ENCODE peak calls at places on chromosomes 3 and 15, in eight cellular contexts. One of them, this sample, is unnamed.

GRCh38 chr3:39447637-39448483 is 19.6 kb upstream of the MOBP start:
- DNase-seq in GM23338: peak; percentile 96
- DNase-seq in Kasumi-1: peak; percentile 68
- DNase-seq in NCI-H345: peak; percentile 72
- DNase-seq in neuronal stem cell: peak; percentile 87
- DNase-seq in stimulated activated CD4-positive, alpha-beta T cell treated with anti-CD3 and anti-CD28 coated beads, Interleukin-1b, Interleukin-23, amount 100 ng/mL, for 24 hours: peak; percentile 26
- DNase-seq in caudate nucleus: peak; percentile 63
- DNase-seq in left ventricle myocardium inferior: no peak
- DNase-seq in this sample: peak; percentile 65

GRCh38 chr15:63981596-63982320 is 64.5 kb downstream of the DAPK2 start:
- DNase-seq in GM23338: no peak
- DNase-seq in Kasumi-1: no peak
- DNase-seq in NCI-H345: no peak
- DNase-seq in neuronal stem cell: no peak
- DNase-seq in stimulated activated CD4-positive, alpha-beta T cell treated with anti-CD3 and anti-CD28 coated beads, Interleukin-1b, Interleukin-23, amount 100 ng/mL, for 24 hours: no peak
- DNase-seq in caudate nucleus: no peak
- DNase-seq in left ventricle myocardium inferior: no peak
- DNase-seq in this sample: no peak

GRCh38 chr3:69866988-69867720 is 127.9 kb downstream of the MITF start:
- DNase-seq in GM23338: no peak
- DNase-seq in Kasumi-1: no peak
- DNase-seq in NCI-H345: no peak
- DNase-seq in neuronal stem cell: no peak
- DNase-seq in stimulated activated CD4-positive, alpha-beta T cell treated with anti-CD3 and anti-CD28 coated beads, Interleukin-1b, Interleukin-23, amount 100 ng/mL, for 24 hours: no peak
- DNase-seq in caudate nucleus: no peak
- DNase-seq in left ventricle myocardium inferior: no peak
- DNase-seq in this sample: peak; percentile 74

GRCh38 chr15:92394327-92395175 is 870 bp downstream of the ST8SIA2 start:
- DNase-seq in GM23338: peak; percentile 64
- DNase-seq in Kasumi-1: no peak
- DNase-seq in NCI-H345: no peak
- DNase-seq in neuronal stem cell: peak; percentile 67
- DNase-seq in stimulated activated CD4-positive, alpha-beta T cell treated with anti-CD3 and anti-CD28 coated beads, Interleukin-1b, Interleukin-23, amount 100 ng/mL, for 24 hours: no peak
- DNase-seq in caudate nucleus: no peak
- DNase-seq in left ventricle myocardium inferior: no peak
- DNase-seq in this sample: no peak

GRCh38 chr3:127452321-127452821 is 138.2 kb downstream of the TPRA1 start:
- DNase-seq in GM23338: peak; percentile 39
- DNase-seq in Kasumi-1: no peak
- DNase-seq in NCI-H345: no peak
- DNase-seq in neuronal stem cell: no peak
- DNase-seq in stimulated activated CD4-positive, alpha-beta T cell treated with anti-CD3 and anti-CD28 coated beads, Interleukin-1b, Interleukin-23, amount 100 ng/mL, for 24 hours: no peak
- DNase-seq in caudate nucleus: no peak
- DNase-seq in left ventricle myocardium inferior: no peak
- DNase-seq in this sample: no peak

GRCh38 chr3:59535791-59536221 is 486.0 kb upstream of the CFAP20DC start:
- DNase-seq in GM23338: no peak
- DNase-seq in Kasumi-1: no peak
- DNase-seq in NCI-H345: no peak
- DNase-seq in neuronal stem cell: no peak
- DNase-seq in stimulated activated CD4-positive, alpha-beta T cell treated with anti-CD3 and anti-CD28 coated beads, Interleukin-1b, Interleukin-23, amount 100 ng/mL, for 24 hours: no peak
- DNase-seq in caudate nucleus: no peak
- DNase-seq in left ventricle myocardium inferior: no peak
- DNase-seq in this sample: peak; percentile 23

GRCh38 chr3:185081516-185081915 is 71.3 kb downstream of the C3orf70 start:
- DNase-seq in GM23338: no peak
- DNase-seq in Kasumi-1: no peak
- DNase-seq in NCI-H345: no peak
- DNase-seq in neuronal stem cell: no peak
- DNase-seq in stimulated activated CD4-positive, alpha-beta T cell treated with anti-CD3 and anti-CD28 coated beads, Interleukin-1b, Interleukin-23, amount 100 ng/mL, for 24 hours: no peak
- DNase-seq in caudate nucleus: no peak
- DNase-seq in left ventricle myocardium inferior: no peak
- DNase-seq in this sample: no peak

GRCh38 chr3:111733154-111733553 is 125.9 kb upstream of the PHLDB2 start:
- DNase-seq in GM23338: no peak
- DNase-seq in Kasumi-1: no peak
- DNase-seq in NCI-H345: no peak
- DNase-seq in neuronal stem cell: no peak
- DNase-seq in stimulated activated CD4-positive, alpha-beta T cell treated with anti-CD3 and anti-CD28 coated beads, Interleukin-1b, Interleukin-23, amount 100 ng/mL, for 24 hours: no peak
- DNase-seq in caudate nucleus: no peak
- DNase-seq in left ventricle myocardium inferior: no peak
- DNase-seq in this sample: no peak

GRCh38 chr15:35040339-35041255 is 44.5 kb downstream of the NANOGP8 start:
- DNase-seq in GM23338: no peak
- DNase-seq in Kasumi-1: no peak
- DNase-seq in NCI-H345: no peak
- DNase-seq in neuronal stem cell: no peak
- DNase-seq in stimulated activated CD4-positive, alpha-beta T cell treated with anti-CD3 and anti-CD28 coated beads, Interleukin-1b, Interleukin-23, amount 100 ng/mL, for 24 hours: no peak
- DNase-seq in caudate nucleus: no peak
- DNase-seq in left ventricle myocardium inferior: no peak
- DNase-seq in this sample: no peak

GRCh38 chr3:32733631-32734229 is 48.7 kb downstream of the CNOT10 start:
- DNase-seq in GM23338: peak; percentile 35
- DNase-seq in Kasumi-1: peak; percentile 65
- DNase-seq in NCI-H345: no peak
- DNase-seq in neuronal stem cell: peak; percentile 21
- DNase-seq in stimulated activated CD4-positive, alpha-beta T cell treated with anti-CD3 and anti-CD28 coated beads, Interleukin-1b, Interleukin-23, amount 100 ng/mL, for 24 hours: no peak
- DNase-seq in caudate nucleus: no peak
- DNase-seq in left ventricle myocardium inferior: no peak
- DNase-seq in this sample: peak; percentile 45

GRCh38 chr3:111315911-111316310 is 226.1 kb upstream of the CD96 start:
- DNase-seq in GM23338: no peak
- DNase-seq in Kasumi-1: no peak
- DNase-seq in NCI-H345: no peak
- DNase-seq in neuronal stem cell: no peak
- DNase-seq in stimulated activated CD4-positive, alpha-beta T cell treated with anti-CD3 and anti-CD28 coated beads, Interleukin-1b, Interleukin-23, amount 100 ng/mL, for 24 hours: no peak
- DNase-seq in caudate nucleus: no peak
- DNase-seq in left ventricle myocardium inferior: no peak
- DNase-seq in this sample: peak; percentile 69

GRCh38 chr15:71461748-71462147 is 346.5 kb downstream of the THSD4 start:
- DNase-seq in GM23338: no peak
- DNase-seq in Kasumi-1: no peak
- DNase-seq in NCI-H345: no peak
- DNase-seq in neuronal stem cell: no peak
- DNase-seq in stimulated activated CD4-positive, alpha-beta T cell treated with anti-CD3 and anti-CD28 coated beads, Interleukin-1b, Interleukin-23, amount 100 ng/mL, for 24 hours: no peak
- DNase-seq in caudate nucleus: no peak
- DNase-seq in left ventricle myocardium inferior: no peak
- DNase-seq in this sample: no peak

GRCh38 chr3:98564282-98565005 is 29.0 kb downstream of the CPOX start:
- DNase-seq in GM23338: no peak
- DNase-seq in Kasumi-1: no peak
- DNase-seq in NCI-H345: no peak
- DNase-seq in neuronal stem cell: no peak
- DNase-seq in stimulated activated CD4-positive, alpha-beta T cell treated with anti-CD3 and anti-CD28 coated beads, Interleukin-1b, Interleukin-23, amount 100 ng/mL, for 24 hours: no peak
- DNase-seq in caudate nucleus: no peak
- DNase-seq in left ventricle myocardium inferior: no peak
- DNase-seq in this sample: no peak

GRCh38 chr3:42545284-42545900 is 36.4 kb downstream of the SEC22C start:
- DNase-seq in GM23338: no peak
- DNase-seq in Kasumi-1: no peak
- DNase-seq in NCI-H345: no peak
- DNase-seq in neuronal stem cell: no peak
- DNase-seq in stimulated activated CD4-positive, alpha-beta T cell treated with anti-CD3 and anti-CD28 coated beads, Interleukin-1b, Interleukin-23, amount 100 ng/mL, for 24 hours: no peak
- DNase-seq in caudate nucleus: no peak
- DNase-seq in left ventricle myocardium inferior: no peak
- DNase-seq in this sample: no peak

GRCh38 chr15:80473574-80474223 is 69.5 kb downstream of the ARNT2 start:
- DNase-seq in GM23338: peak; percentile 45
- DNase-seq in Kasumi-1: no peak
- DNase-seq in NCI-H345: no peak
- DNase-seq in neuronal stem cell: no peak
- DNase-seq in stimulated activated CD4-positive, alpha-beta T cell treated with anti-CD3 and anti-CD28 coated beads, Interleukin-1b, Interleukin-23, amount 100 ng/mL, for 24 hours: no peak
- DNase-seq in caudate nucleus: no peak
- DNase-seq in left ventricle myocardium inferior: no peak
- DNase-seq in this sample: no peak

GRCh38 chr3:126528800-126529541 is 5.0 kb downstream of the CHST13 start:
- DNase-seq in GM23338: no peak
- DNase-seq in Kasumi-1: peak; percentile 6
- DNase-seq in NCI-H345: no peak
- DNase-seq in neuronal stem cell: no peak
- DNase-seq in stimulated activated CD4-positive, alpha-beta T cell treated with anti-CD3 and anti-CD28 coated beads, Interleukin-1b, Interleukin-23, amount 100 ng/mL, for 24 hours: no peak
- DNase-seq in caudate nucleus: no peak
- DNase-seq in left ventricle myocardium inferior: peak; percentile 37
- DNase-seq in this sample: no peak

GRCh38 chr15:46304320-46304719 is 669.5 kb downstream of the SQOR start:
- DNase-seq in GM23338: peak; percentile 87
- DNase-seq in Kasumi-1: no peak
- DNase-seq in NCI-H345: no peak
- DNase-seq in neuronal stem cell: no peak
- DNase-seq in stimulated activated CD4-positive, alpha-beta T cell treated with anti-CD3 and anti-CD28 coated beads, Interleukin-1b, Interleukin-23, amount 100 ng/mL, for 24 hours: no peak
- DNase-seq in caudate nucleus: no peak
- DNase-seq in left ventricle myocardium inferior: no peak
- DNase-seq in this sample: no peak

GRCh38 chr3:24545917-24546316 is 51.3 kb upstream of the THRB start:
- DNase-seq in GM23338: no peak
- DNase-seq in Kasumi-1: no peak
- DNase-seq in NCI-H345: no peak
- DNase-seq in neuronal stem cell: no peak
- DNase-seq in stimulated activated CD4-positive, alpha-beta T cell treated with anti-CD3 and anti-CD28 coated beads, Interleukin-1b, Interleukin-23, amount 100 ng/mL, for 24 hours: no peak
- DNase-seq in caudate nucleus: no peak
- DNase-seq in left ventricle myocardium inferior: no peak
- DNase-seq in this sample: peak; percentile 62

GRCh38 chr15:56320316-56320715 is 44.9 kb upstream of the TEX9 start:
- DNase-seq in GM23338: no peak
- DNase-seq in Kasumi-1: no peak
- DNase-seq in NCI-H345: no peak
- DNase-seq in neuronal stem cell: no peak
- DNase-seq in stimulated activated CD4-positive, alpha-beta T cell treated with anti-CD3 and anti-CD28 coated beads, Interleukin-1b, Interleukin-23, amount 100 ng/mL, for 24 hours: no peak
- DNase-seq in caudate nucleus: no peak
- DNase-seq in left ventricle myocardium inferior: no peak
- DNase-seq in this sample: no peak

GRCh38 chr3:81925385-81925784 is 163.9 kb upstream of the GBE1 start:
- DNase-seq in GM23338: no peak
- DNase-seq in Kasumi-1: no peak
- DNase-seq in NCI-H345: no peak
- DNase-seq in neuronal stem cell: no peak
- DNase-seq in stimulated activated CD4-positive, alpha-beta T cell treated with anti-CD3 and anti-CD28 coated beads, Interleukin-1b, Interleukin-23, amount 100 ng/mL, for 24 hours: no peak
- DNase-seq in caudate nucleus: no peak
- DNase-seq in left ventricle myocardium inferior: no peak
- DNase-seq in this sample: no peak

GRCh38 chr3:81198766-81199165 is 562.7 kb downstream of the GBE1 start:
- DNase-seq in GM23338: no peak
- DNase-seq in Kasumi-1: no peak
- DNase-seq in NCI-H345: no peak
- DNase-seq in neuronal stem cell: no peak
- DNase-seq in stimulated activated CD4-positive, alpha-beta T cell treated with anti-CD3 and anti-CD28 coated beads, Interleukin-1b, Interleukin-23, amount 100 ng/mL, for 24 hours: no peak
- DNase-seq in caudate nucleus: no peak
- DNase-seq in left ventricle myocardium inferior: no peak
- DNase-seq in this sample: no peak

GRCh38 chr15:25797035-25797434 is 66.1 kb downstream of the ATP10A start:
- DNase-seq in GM23338: no peak
- DNase-seq in Kasumi-1: no peak
- DNase-seq in NCI-H345: no peak
- DNase-seq in neuronal stem cell: no peak
- DNase-seq in stimulated activated CD4-positive, alpha-beta T cell treated with anti-CD3 and anti-CD28 coated beads, Interleukin-1b, Interleukin-23, amount 100 ng/mL, for 24 hours: no peak
- DNase-seq in caudate nucleus: no peak
- DNase-seq in left ventricle myocardium inferior: no peak
- DNase-seq in this sample: no peak

GRCh38 chr3:10189557-10190374 is 25.0 kb downstream of the IRAK2 start:
- DNase-seq in GM23338: no peak
- DNase-seq in Kasumi-1: peak; percentile 98
- DNase-seq in NCI-H345: no peak
- DNase-seq in neuronal stem cell: no peak
- DNase-seq in stimulated activated CD4-positive, alpha-beta T cell treated with anti-CD3 and anti-CD28 coated beads, Interleukin-1b, Interleukin-23, amount 100 ng/mL, for 24 hours: no peak
- DNase-seq in caudate nucleus: peak; percentile 92
- DNase-seq in left ventricle myocardium inferior: peak; percentile 86
- DNase-seq in this sample: peak; percentile 26

GRCh38 chr3:339346-339745 is 142.8 kb downstream of the CHL1 start:
- DNase-seq in GM23338: peak; percentile 49
- DNase-seq in Kasumi-1: no peak
- DNase-seq in NCI-H345: no peak
- DNase-seq in neuronal stem cell: no peak
- DNase-seq in stimulated activated CD4-positive, alpha-beta T cell treated with anti-CD3 and anti-CD28 coated beads, Interleukin-1b, Interleukin-23, amount 100 ng/mL, for 24 hours: no peak
- DNase-seq in caudate nucleus: no peak
- DNase-seq in left ventricle myocardium inferior: no peak
- DNase-seq in this sample: no peak

GRCh38 chr15:35491999-35492398 is 54.0 kb downstream of the DPH6 start:
- DNase-seq in GM23338: no peak
- DNase-seq in Kasumi-1: no peak
- DNase-seq in NCI-H345: no peak
- DNase-seq in neuronal stem cell: no peak
- DNase-seq in stimulated activated CD4-positive, alpha-beta T cell treated with anti-CD3 and anti-CD28 coated beads, Interleukin-1b, Interleukin-23, amount 100 ng/mL, for 24 hours: no peak
- DNase-seq in caudate nucleus: no peak
- DNase-seq in left ventricle myocardium inferior: no peak
- DNase-seq in this sample: no peak

GRCh38 chr3:4466783-4467521 is at the start of gene SUMF1:
- DNase-seq in GM23338: peak; percentile 93
- DNase-seq in Kasumi-1: peak; percentile 66
- DNase-seq in NCI-H345: peak; percentile 70
- DNase-seq in neuronal stem cell: peak; percentile 69
- DNase-seq in stimulated activated CD4-positive, alpha-beta T cell treated with anti-CD3 and anti-CD28 coated beads, Interleukin-1b, Interleukin-23, amount 100 ng/mL, for 24 hours: peak; percentile 38
- DNase-seq in caudate nucleus: peak; percentile 69
- DNase-seq in left ventricle myocardium inferior: peak; percentile 77
- DNase-seq in this sample: peak; percentile 72

GRCh38 chr3:40116478-40117162 is 192.9 kb upstream of the EIF1B start:
- DNase-seq in GM23338: no peak
- DNase-seq in Kasumi-1: no peak
- DNase-seq in NCI-H345: no peak
- DNase-seq in neuronal stem cell: no peak
- DNase-seq in stimulated activated CD4-positive, alpha-beta T cell treated with anti-CD3 and anti-CD28 coated beads, Interleukin-1b, Interleukin-23, amount 100 ng/mL, for 24 hours: no peak
- DNase-seq in caudate nucleus: no peak
- DNase-seq in left ventricle myocardium inferior: no peak
- DNase-seq in this sample: peak; percentile 66

GRCh38 chr15:77418341-77419049 is 1.4 kb downstream of the PEAK1 start:
- DNase-seq in GM23338: no peak
- DNase-seq in Kasumi-1: no peak
- DNase-seq in NCI-H345: no peak
- DNase-seq in neuronal stem cell: no peak
- DNase-seq in stimulated activated CD4-positive, alpha-beta T cell treated with anti-CD3 and anti-CD28 coated beads, Interleukin-1b, Interleukin-23, amount 100 ng/mL, for 24 hours: no peak
- DNase-seq in caudate nucleus: no peak
- DNase-seq in left ventricle myocardium inferior: no peak
- DNase-seq in this sample: peak; percentile 57

GRCh38 chr3:119885746-119886530 is 104.0 kb downstream of the NR1I2 start:
- DNase-seq in GM23338: no peak
- DNase-seq in Kasumi-1: no peak
- DNase-seq in NCI-H345: no peak
- DNase-seq in neuronal stem cell: no peak
- DNase-seq in stimulated activated CD4-positive, alpha-beta T cell treated with anti-CD3 and anti-CD28 coated beads, Interleukin-1b, Interleukin-23, amount 100 ng/mL, for 24 hours: no peak
- DNase-seq in caudate nucleus: no peak
- DNase-seq in left ventricle myocardium inferior: no peak
- DNase-seq in this sample: peak; percentile 8

GRCh38 chr15:50167112-50167511 is 14.9 kb upstream of the SLC27A2 start:
- DNase-seq in GM23338: no peak
- DNase-seq in Kasumi-1: no peak
- DNase-seq in NCI-H345: no peak
- DNase-seq in neuronal stem cell: no peak
- DNase-seq in stimulated activated CD4-positive, alpha-beta T cell treated with anti-CD3 and anti-CD28 coated beads, Interleukin-1b, Interleukin-23, amount 100 ng/mL, for 24 hours: no peak
- DNase-seq in caudate nucleus: no peak
- DNase-seq in left ventricle myocardium inferior: no peak
- DNase-seq in this sample: no peak

GRCh38 chr15:96181873-96182301 is 148.6 kb upstream of the NR2F2 start:
- DNase-seq in GM23338: no peak
- DNase-seq in Kasumi-1: no peak
- DNase-seq in NCI-H345: no peak
- DNase-seq in neuronal stem cell: no peak
- DNase-seq in stimulated activated CD4-positive, alpha-beta T cell treated with anti-CD3 and anti-CD28 coated beads, Interleukin-1b, Interleukin-23, amount 100 ng/mL, for 24 hours: no peak
- DNase-seq in caudate nucleus: no peak
- DNase-seq in left ventricle myocardium inferior: peak; percentile 25
- DNase-seq in this sample: peak; percentile 82

GRCh38 chr3:127819086-127819485 is 3.2 kb downstream of the MGLL start:
- DNase-seq in GM23338: no peak
- DNase-seq in Kasumi-1: no peak
- DNase-seq in NCI-H345: peak; percentile 4
- DNase-seq in neuronal stem cell: no peak
- DNase-seq in stimulated activated CD4-positive, alpha-beta T cell treated with anti-CD3 and anti-CD28 coated beads, Interleukin-1b, Interleukin-23, amount 100 ng/mL, for 24 hours: no peak
- DNase-seq in caudate nucleus: no peak
- DNase-seq in left ventricle myocardium inferior: no peak
- DNase-seq in this sample: no peak

This sample was measured in HCEC 1CT.